ENCODE peak calls at places on chromosomes 11 and 22, in six cellular contexts. D is midbrain, F is PC-3, Z is HuH-7.5, T is activated T-cell treated with anti-CD3 and anti-CD28 coated beads for 1 hour, P is AG10803. A is an unnamed sample.

GRCh38 chr11:121839821-121840220 is 276.2 kb downstream of the BLID start:
- DNase-seq in D (no peak), F (no peak), Z (no peak), T (no peak), P (peak; percentile 81), A (no peak)

GRCh38 chr11:46607516-46607915 is 9.5 kb downstream of the HARBI1 start:
- DNase-seq in D (no peak), F (no peak), Z (no peak), T (no peak), P (no peak), A (no peak)

GRCh38 chr11:126969865-126970479 is 30.6 kb downstream of the KIRREL3 start:
- DNase-seq in D (peak; percentile 65), F (peak; percentile 37), Z (no peak), T (no peak), P (peak; percentile 80), A (peak; percentile 77)

GRCh38 chr11:62033191-62034044 is 66.0 kb upstream of the FTH1 start:
- DNase-seq in D (no peak), F (peak; percentile 93), Z (no peak), T (no peak), P (peak; percentile 14), A (peak; percentile 26)

GRCh38 chr11:101061606-101062005 is 68.0 kb downstream of the PGR start:
- DNase-seq in D (no peak), F (no peak), Z (no peak), T (no peak), P (no peak), A (no peak)

GRCh38 chr11:131667566-131667965 is 297.2 kb downstream of the NTM start:
- DNase-seq in D (no peak), F (no peak), Z (no peak), T (no peak), P (no peak), A (no peak)

GRCh38 chr11:2269601-2270321 is 627 bp downstream of the ASCL2 start:
- DNase-seq in D (no peak), F (peak; percentile 24), Z (no peak), T (peak; percentile 16), P (peak; percentile 44), A (no peak)

GRCh38 chr11:115990004-115990447 is 485.8 kb upstream of the CADM1 start:
- DNase-seq in D (no peak), F (no peak), Z (peak; percentile 10), T (no peak), P (no peak), A (no peak)

GRCh38 chr11:3799883-3800282 is 2.5 kb upstream of the NUP98 start:
- DNase-seq in D (no peak), F (no peak), Z (no peak), T (no peak), P (no peak), A (no peak)

GRCh38 chr11:8288824-8289223 is 25.1 kb upstream of the LMO1 start:
- DNase-seq in D (no peak), F (no peak), Z (no peak), T (no peak), P (no peak), A (no peak)

GRCh38 chr11:33448461-33449130 is 191.4 kb downstream of the HIPK3 start:
- DNase-seq in D (no peak), F (peak; percentile 66), Z (no peak), T (no peak), P (peak; percentile 28), A (no peak)

GRCh38 chr22:17569971-17570511 is 6.7 kb downstream of the SLC25A18 start:
- DNase-seq in D (peak; percentile 69), F (peak; percentile 17), Z (no peak), T (no peak), P (no peak), A (peak; percentile 64)

GRCh38 chr22:32591620-32592019 is 117.0 kb downstream of the FBXO7 start:
- DNase-seq in D (no peak), F (no peak), Z (no peak), T (no peak), P (peak; percentile 96), A (no peak)

GRCh38 chr22:25051073-25051472 is 98.6 kb downstream of the KIAA1671 start:
- DNase-seq in D (no peak), F (peak; percentile 27), Z (no peak), T (no peak), P (no peak), A (no peak)

GRCh38 chr22:38755155-38755910 is 465 bp downstream of the SUN2 start:
- DNase-seq in D (peak; percentile 85), F (peak; percentile 66), Z (peak; percentile 94), T (no peak), P (peak; percentile 78), A (peak; percentile 76)

GRCh38 chr11:18203723-18204122 is 31.1 kb downstream of the MRGPRX4 start:
- DNase-seq in D (no peak), F (peak; percentile 12), Z (peak; percentile 35), T (no peak), P (no peak), A (no peak)

GRCh38 chr11:43988040-43988793 is 45.8 kb downstream of the C11orf96 start:
- DNase-seq in D (no peak), F (peak; percentile 18), Z (no peak), T (no peak), P (no peak), A (no peak)

GRCh38 chr11:61962213-61963015 is 5.0 kb downstream of the FTH1 start:
- DNase-seq in D (no peak), F (no peak), Z (no peak), T (no peak), P (peak; percentile 56), A (no peak)

GRCh38 chr11:102760355-102761035 is 19.9 kb downstream of the MMP10 start:
- DNase-seq in D (no peak), F (peak; percentile 97), Z (no peak), T (no peak), P (peak; percentile 97), A (no peak)

GRCh38 chr11:46520971-46521745 is 72.7 kb downstream of the AMBRA1 start:
- DNase-seq in D (no peak), F (peak; percentile 65), Z (no peak), T (no peak), P (peak; percentile 63), A (no peak)

GRCh38 chr22:31635638-31636306 is 26.2 kb downstream of the PISD start:
- DNase-seq in D (no peak), F (no peak), Z (no peak), T (no peak), P (no peak), A (no peak)

GRCh38 chr11:102810943-102811528 is 13.1 kb upstream of the MMP1 start:
- DNase-seq in D (no peak), F (peak; percentile 69), Z (no peak), T (no peak), P (peak; percentile 46), A (peak; percentile 30)

GRCh38 chr11:88414385-88414861 is 76.9 kb upstream of the CTSC start:
- DNase-seq in D (peak; percentile 19), F (peak; percentile 65), Z (no peak), T (no peak), P (peak; percentile 29), A (peak; percentile 74)

GRCh38 chr22:26447594-26448329 is 18.7 kb downstream of the ASPHD2 start:
- DNase-seq in D (no peak), F (no peak), Z (no peak), T (no peak), P (no peak), A (no peak)

GRCh38 chr11:122240621-122241020 is 124.6 kb upstream of the BLID start:
- DNase-seq in D (no peak), F (no peak), Z (no peak), T (no peak), P (no peak), A (peak; percentile 59)

GRCh38 chr11:61996933-61997332 is 29.5 kb upstream of the FTH1 start:
- DNase-seq in D (peak; percentile 85), F (no peak), Z (no peak), T (no peak), P (no peak), A (peak; percentile 95)

GRCh38 chr11:10398525-10398924 is 56.5 kb upstream of the AMPD3 start:
- DNase-seq in D (no peak), F (no peak), Z (no peak), T (no peak), P (no peak), A (no peak)

GRCh38 chr11:17416492-17416891 is 28.0 kb upstream of the KCNJ11 start:
- DNase-seq in D (no peak), F (no peak), Z (no peak), T (no peak), P (no peak), A (no peak)

GRCh38 chr11:20658135-20658534 is 11.3 kb upstream of the NELL1 start:
- DNase-seq in D (no peak), F (no peak), Z (no peak), T (no peak), P (no peak), A (no peak)

GRCh38 chr11:47408598-47409439 is 429 bp downstream of the SLC39A13 start:
- DNase-seq in D (no peak), F (peak; percentile 72), Z (no peak), T (no peak), P (peak; percentile 87), A (no peak)

GRCh38 chr11:117300301-117300700 is 9.2 kb downstream of the BACE1-AS start:
- DNase-seq in D (peak; percentile 18), F (no peak), Z (no peak), T (no peak), P (peak; percentile 24), A (no peak)

GRCh38 chr11:67665537-67666302 is 8.7 kb downstream of the ALDH3B2 start:
- DNase-seq in D (no peak), F (peak; percentile 72), Z (peak; percentile 79), T (no peak), P (no peak), A (no peak)

GRCh38 chr11:80584661-80585060 is 1143.8 kb upstream of the TENM4 start:
- DNase-seq in D (no peak), F (no peak), Z (no peak), T (no peak), P (no peak), A (no peak)

A was measured in pons.